ENCODE peak calls at places on chromosomes 7 and 10, in five cellular contexts. B is fibroblast of villous mesenchyme; L is KBM-7; O is GM20000; J is activated CD4-positive, alpha-beta T cell treated with anti-CD3 and anti-CD28 coated beads, Interleukin-2, amount 50 U/mL, for 1 hour. Q is an unnamed sample.

GRCh38 chr10:101450277-101451080 is 96.5 kb downstream of the BTRC start:
- DNase-seq in B (peak; percentile 8), L (no peak), O (no peak), J (no peak), Q (peak; percentile 94)

GRCh38 chr10:33150904-33151303 is 183.6 kb downstream of the NRP1 start:
- DNase-seq in B (no peak), L (no peak), O (no peak), J (no peak), Q (no peak)

GRCh38 chr7:50981743-50982142 is 199.0 kb upstream of the GRB10 start:
- DNase-seq in B (no peak), L (no peak), O (no peak), J (no peak), Q (no peak)

GRCh38 chr10:63133787-63134557 is 844 bp downstream of the NRBF2 start:
- DNase-seq in B (peak; percentile 64), L (peak; percentile 9), O (peak; percentile 66), J (no peak), Q (peak; percentile 68)

GRCh38 chr7:43764807-43765491 is 6.5 kb downstream of the BLVRA start:
- DNase-seq in B (peak; percentile 67), L (no peak), O (no peak), J (no peak), Q (peak; percentile 38)

GRCh38 chr7:101059620-101059942 is 25.7 kb upstream of the TRIM56 start:
- DNase-seq in B (no peak), L (no peak), O (no peak), J (no peak), Q (no peak)

GRCh38 chr10:100341953-100342626 is 4.9 kb upstream of the SCD start:
- DNase-seq in B (peak; percentile 73), L (peak; percentile 76), O (peak; percentile 66), J (peak; percentile 38), Q (peak; percentile 88)

GRCh38 chr10:106525871-106526270 is 638.6 kb downstream of the SORCS1 start:
- DNase-seq in B (no peak), L (no peak), O (no peak), J (no peak), Q (no peak)

GRCh38 chr10:115963848-115964247 is 309.2 kb downstream of the GFRA1 start:
- DNase-seq in B (peak; percentile 23), L (no peak), O (no peak), J (no peak), Q (peak; percentile 2)

GRCh38 chr7:133230591-133231194 is 22.2 kb upstream of the EXOC4 start:
- DNase-seq in B (peak; percentile 65), L (peak; percentile 77), O (peak; percentile 27), J (peak; percentile 31), Q (peak; percentile 68)

GRCh38 chr7:142511801-142512200 is 237.5 kb upstream of the PRSS1 start:
- DNase-seq in B (no peak), L (no peak), O (no peak), J (no peak), Q (no peak)

GRCh38 chr10:14356921-14357320 is 26.2 kb upstream of the FRMD4A start:
- DNase-seq in B (peak; percentile 1), L (no peak), O (no peak), J (no peak), Q (no peak)

GRCh38 chr10:43942096-43942885 is 293.6 kb upstream of the ZNF32 start:
- DNase-seq in B (no peak), L (no peak), O (no peak), J (no peak), Q (no peak)

GRCh38 chr10:28459453-28460144 is 73.3 kb upstream of the WAC start:
- DNase-seq in B (no peak), L (no peak), O (no peak), J (no peak), Q (peak; percentile 10)

GRCh38 chr10:23826399-23826798 is 382.5 kb upstream of the KIAA1217 start:
- DNase-seq in B (peak; percentile 2), L (peak; percentile 48), O (peak; percentile 12), J (no peak), Q (peak; percentile 49)

GRCh38 chr7:141027043-141027442 is 12.3 kb upstream of the MRPS33 start:
- DNase-seq in B (no peak), L (no peak), O (no peak), J (no peak), Q (no peak)

GRCh38 chr10:4354382-4354812 is 471.6 kb upstream of the AKR1E2 start:
- DNase-seq in B (peak; percentile 85), L (no peak), O (no peak), J (no peak), Q (no peak)

GRCh38 chr10:663466-663751 is 26.1 kb downstream of the DIP2C start:
- DNase-seq in B (no peak), L (no peak), O (no peak), J (no peak), Q (no peak)

Q was measured in OCI-M1.